ENCODE peak calls at places on chromosomes 16 and 17, in eight cellular contexts. One of them, this sample, is unnamed.

GRCh38 chr17:29004081-29004692 is 1.6 kb downstream of the SEZ6 start:
- DNase-seq in vagina: no peak
- DNase-seq in tibial nerve: no peak
- DNase-seq in lower leg skin: no peak
- DNase-seq in IMR-90: peak
- DNase-seq in gastrocnemius medialis: no peak
- DNase-seq in sigmoid colon: no peak
- DNase-seq in H54: no peak
- DNase-seq in this sample: no peak

GRCh38 chr16:87206646-87207451 is 110.3 kb downstream of the C16orf95 start:
- DNase-seq in vagina: no peak
- DNase-seq in tibial nerve: no peak
- DNase-seq in lower leg skin: peak
- DNase-seq in IMR-90: peak
- DNase-seq in gastrocnemius medialis: no peak
- DNase-seq in sigmoid colon: no peak
- DNase-seq in H54: no peak
- DNase-seq in this sample: no peak

GRCh38 chr16:35754391-35755369 is 2295.3 kb downstream of the TP53TG3F start:
- DNase-seq in vagina: peak
- DNase-seq in tibial nerve: no peak
- DNase-seq in lower leg skin: peak
- DNase-seq in IMR-90: no peak
- DNase-seq in gastrocnemius medialis: no peak
- DNase-seq in sigmoid colon: no peak
- DNase-seq in H54: no peak
- DNase-seq in this sample: no peak

GRCh38 chr17:39380144-39380543 is 21.3 kb downstream of the FBXL20 start:
- DNase-seq in vagina: no peak
- DNase-seq in tibial nerve: no peak
- DNase-seq in lower leg skin: no peak
- DNase-seq in IMR-90: no peak
- DNase-seq in gastrocnemius medialis: no peak
- DNase-seq in sigmoid colon: no peak
- DNase-seq in H54: no peak
- DNase-seq in this sample: no peak

GRCh38 chr17:57939797-57940196 is 15.4 kb downstream of the CUEDC1 start:
- DNase-seq in vagina: no peak
- DNase-seq in tibial nerve: no peak
- DNase-seq in lower leg skin: no peak
- DNase-seq in IMR-90: no peak
- DNase-seq in gastrocnemius medialis: no peak
- DNase-seq in sigmoid colon: no peak
- DNase-seq in H54: no peak
- DNase-seq in this sample: no peak

GRCh38 chr17:3542410-3543088 is 15.1 kb downstream of the TRPV3 start:
- DNase-seq in vagina: peak
- DNase-seq in tibial nerve: no peak
- DNase-seq in lower leg skin: no peak
- DNase-seq in IMR-90: no peak
- DNase-seq in gastrocnemius medialis: no peak
- DNase-seq in sigmoid colon: no peak
- DNase-seq in H54: no peak
- DNase-seq in this sample: no peak

GRCh38 chr17:77769215-77769614 is 189.3 kb upstream of the TNRC6C start:
- DNase-seq in vagina: no peak
- DNase-seq in tibial nerve: no peak
- DNase-seq in lower leg skin: no peak
- DNase-seq in IMR-90: peak
- DNase-seq in gastrocnemius medialis: no peak
- DNase-seq in sigmoid colon: no peak
- DNase-seq in H54: no peak
- DNase-seq in this sample: no peak

GRCh38 chr16:56606071-56606687 is 2.2 kb upstream of the MT2A start:
- DNase-seq in vagina: no peak
- DNase-seq in tibial nerve: peak
- DNase-seq in lower leg skin: no peak
- DNase-seq in IMR-90: peak
- DNase-seq in gastrocnemius medialis: no peak
- DNase-seq in sigmoid colon: peak
- DNase-seq in H54: peak
- DNase-seq in this sample: peak

GRCh38 chr17:15945493-15946209 is 721 bp downstream of the ADORA2B start:
- DNase-seq in vagina: no peak
- DNase-seq in tibial nerve: no peak
- DNase-seq in lower leg skin: no peak
- DNase-seq in IMR-90: peak
- DNase-seq in gastrocnemius medialis: no peak
- DNase-seq in sigmoid colon: peak
- DNase-seq in H54: no peak
- DNase-seq in this sample: no peak

GRCh38 chr16:57882797-57883196 is 80.5 kb upstream of the KIFC3 start:
- DNase-seq in vagina: no peak
- DNase-seq in tibial nerve: no peak
- DNase-seq in lower leg skin: no peak
- DNase-seq in IMR-90: peak
- DNase-seq in gastrocnemius medialis: no peak
- DNase-seq in sigmoid colon: no peak
- DNase-seq in H54: no peak
- DNase-seq in this sample: no peak

GRCh38 chr16:53372942-53373871 is 61.1 kb upstream of the RBL2 start:
- DNase-seq in vagina: no peak
- DNase-seq in tibial nerve: no peak
- DNase-seq in lower leg skin: no peak
- DNase-seq in IMR-90: no peak
- DNase-seq in gastrocnemius medialis: no peak
- DNase-seq in sigmoid colon: no peak
- DNase-seq in H54: no peak
- DNase-seq in this sample: no peak

GRCh38 chr16:23642246-23642774 is 1.0 kb downstream of the DCTN5 start:
- DNase-seq in vagina: no peak
- DNase-seq in tibial nerve: no peak
- DNase-seq in lower leg skin: no peak
- DNase-seq in IMR-90: no peak
- DNase-seq in gastrocnemius medialis: no peak
- DNase-seq in sigmoid colon: no peak
- DNase-seq in H54: no peak
- DNase-seq in this sample: no peak

GRCh38 chr17:48960834-48961515 is 7.4 kb downstream of the GIP start:
- DNase-seq in vagina: no peak
- DNase-seq in tibial nerve: no peak
- DNase-seq in lower leg skin: no peak
- DNase-seq in IMR-90: no peak
- DNase-seq in gastrocnemius medialis: no peak
- DNase-seq in sigmoid colon: no peak
- DNase-seq in H54: no peak
- DNase-seq in this sample: no peak

GRCh38 chr17:82732118-82732743 is 3.2 kb upstream of the FN3K start:
- DNase-seq in vagina: no peak
- DNase-seq in tibial nerve: no peak
- DNase-seq in lower leg skin: no peak
- DNase-seq in IMR-90: no peak
- DNase-seq in gastrocnemius medialis: no peak
- DNase-seq in sigmoid colon: no peak
- DNase-seq in H54: no peak
- DNase-seq in this sample: no peak

GRCh38 chr17:82729479-82730260 is 5.7 kb upstream of the FN3K start:
- DNase-seq in vagina: no peak
- DNase-seq in tibial nerve: no peak
- DNase-seq in lower leg skin: no peak
- DNase-seq in IMR-90: no peak
- DNase-seq in gastrocnemius medialis: no peak
- DNase-seq in sigmoid colon: no peak
- DNase-seq in H54: no peak
- DNase-seq in this sample: no peak

GRCh38 chr17:82737981-82738877 is 2.8 kb downstream of the FN3K start:
- DNase-seq in vagina: no peak
- DNase-seq in tibial nerve: no peak
- DNase-seq in lower leg skin: no peak
- DNase-seq in IMR-90: peak
- DNase-seq in gastrocnemius medialis: no peak
- DNase-seq in sigmoid colon: no peak
- DNase-seq in H54: no peak
- DNase-seq in this sample: peak

GRCh38 chr17:82736511-82737185 is 1.2 kb downstream of the FN3K start:
- DNase-seq in vagina: no peak
- DNase-seq in tibial nerve: no peak
- DNase-seq in lower leg skin: no peak
- DNase-seq in IMR-90: no peak
- DNase-seq in gastrocnemius medialis: no peak
- DNase-seq in sigmoid colon: no peak
- DNase-seq in H54: no peak
- DNase-seq in this sample: no peak

DNA sequence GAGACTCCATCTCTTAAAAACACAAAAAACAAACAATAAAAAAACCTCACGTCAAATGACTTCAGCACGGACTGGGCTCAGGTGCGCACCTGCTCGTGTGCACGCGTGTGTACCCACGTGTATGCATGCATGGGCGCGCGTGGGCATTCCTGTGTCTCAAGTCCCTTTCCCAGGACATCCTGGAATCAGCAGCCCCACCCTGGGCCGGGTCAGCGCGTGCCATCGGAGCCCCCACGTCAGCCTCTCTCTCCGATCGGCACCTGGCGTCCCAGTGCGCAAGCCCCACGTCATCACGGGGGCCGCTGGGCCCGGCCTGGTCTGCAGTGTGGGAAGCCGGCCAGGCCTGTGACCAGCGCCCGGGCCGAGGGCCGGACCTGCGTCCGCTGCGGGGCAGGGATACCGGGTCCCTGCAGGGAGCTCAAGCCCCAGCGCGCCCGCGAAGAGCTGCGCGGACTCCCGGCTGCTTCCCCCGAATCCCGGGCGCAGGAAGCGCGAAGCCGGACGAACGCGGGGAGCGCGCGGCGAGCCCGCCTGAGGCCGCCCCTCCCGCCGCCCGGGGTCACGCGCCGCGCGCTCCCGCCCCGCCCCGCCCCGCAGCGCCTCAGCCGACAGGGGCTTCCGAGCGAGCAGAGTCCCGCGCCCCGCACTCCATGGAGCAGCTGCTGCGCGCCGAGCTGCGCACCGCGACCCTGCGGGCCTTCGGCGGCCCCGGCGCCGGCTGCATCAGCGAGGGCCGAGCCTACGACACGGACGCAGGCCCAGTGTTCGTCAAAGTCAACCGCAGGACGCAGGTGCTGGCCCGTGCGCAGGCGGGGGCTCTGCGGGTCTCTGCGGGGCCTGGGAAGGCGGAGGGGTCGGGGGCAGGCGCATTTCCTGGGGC is at the start of gene FN3K:
- DNase-seq in vagina: no peak
- DNase-seq in tibial nerve: peak
- DNase-seq in lower leg skin: no peak
- DNase-seq in IMR-90: peak
- DNase-seq in gastrocnemius medialis: peak
- DNase-seq in sigmoid colon: peak
- DNase-seq in H54: no peak
- DNase-seq in this sample: peak
- TF ChIP-seq POLR2A in vagina: no peak
- TF ChIP-seq POLR2A in tibial nerve: peak
- TF ChIP-seq POLR2A in lower leg skin: no peak
- TF ChIP-seq POLR2A in IMR-90: peak
- TF ChIP-seq POLR2A in gastrocnemius medialis: peak
- TF ChIP-seq POLR2A in sigmoid colon: no peak
- TF ChIP-seq POLR2A in H54: peak
- TF ChIP-seq POLR2A in this sample: peak

GRCh38 chr17:81033535-81034167 is 1.3 kb upstream of the BAIAP2 start:
- DNase-seq in vagina: no peak
- DNase-seq in tibial nerve: no peak
- DNase-seq in lower leg skin: no peak
- DNase-seq in IMR-90: no peak
- DNase-seq in gastrocnemius medialis: no peak
- DNase-seq in sigmoid colon: no peak
- DNase-seq in H54: no peak
- DNase-seq in this sample: no peak

GRCh38 chr17:81035389-81036127 is 607 bp downstream of the BAIAP2 start:
- DNase-seq in vagina: no peak
- DNase-seq in tibial nerve: no peak
- DNase-seq in lower leg skin: no peak
- DNase-seq in IMR-90: no peak
- DNase-seq in gastrocnemius medialis: no peak
- DNase-seq in sigmoid colon: no peak
- DNase-seq in H54: no peak
- DNase-seq in this sample: no peak

GRCh38 chr17:81036128-81036891 is 1.4 kb downstream of the BAIAP2 start:
- DNase-seq in vagina: no peak
- DNase-seq in tibial nerve: no peak
- DNase-seq in lower leg skin: no peak
- DNase-seq in IMR-90: no peak
- DNase-seq in gastrocnemius medialis: no peak
- DNase-seq in sigmoid colon: no peak
- DNase-seq in H54: no peak
- DNase-seq in this sample: no peak

GRCh38 chr17:81034168-81034777 is 678 bp upstream of the BAIAP2 start:
- DNase-seq in vagina: no peak
- DNase-seq in tibial nerve: no peak
- DNase-seq in lower leg skin: no peak
- DNase-seq in IMR-90: no peak
- DNase-seq in gastrocnemius medialis: no peak
- DNase-seq in sigmoid colon: no peak
- DNase-seq in H54: peak
- DNase-seq in this sample: no peak

GRCh38 chr17:81034779-81035388 is at the start of gene BAIAP2:
- DNase-seq in vagina: no peak
- DNase-seq in tibial nerve: peak
- DNase-seq in lower leg skin: peak
- DNase-seq in IMR-90: peak
- DNase-seq in gastrocnemius medialis: peak
- DNase-seq in sigmoid colon: peak
- DNase-seq in H54: peak
- DNase-seq in this sample: peak
- TF ChIP-seq POLR2A in vagina: no peak
- TF ChIP-seq POLR2A in tibial nerve: peak
- TF ChIP-seq POLR2A in lower leg skin: no peak
- TF ChIP-seq POLR2A in IMR-90: peak
- TF ChIP-seq POLR2A in gastrocnemius medialis: peak
- TF ChIP-seq POLR2A in sigmoid colon: peak
- TF ChIP-seq POLR2A in H54: peak
- TF ChIP-seq POLR2A in this sample: peak

GRCh38 chr17:42797067-42798007 is 1.2 kb downstream of the COA3 start:
- DNase-seq in vagina: no peak
- DNase-seq in tibial nerve: no peak
- DNase-seq in lower leg skin: no peak
- DNase-seq in IMR-90: no peak
- DNase-seq in gastrocnemius medialis: no peak
- DNase-seq in sigmoid colon: no peak
- DNase-seq in H54: no peak
- DNase-seq in this sample: no peak
- TF ChIP-seq POLR2A in vagina: no peak
- TF ChIP-seq POLR2A in tibial nerve: no peak
- TF ChIP-seq POLR2A in lower leg skin: no peak
- TF ChIP-seq POLR2A in IMR-90: peak
- TF ChIP-seq POLR2A in gastrocnemius medialis: no peak
- TF ChIP-seq POLR2A in sigmoid colon: no peak
- TF ChIP-seq POLR2A in H54: no peak
- TF ChIP-seq POLR2A in this sample: no peak

DNA sequence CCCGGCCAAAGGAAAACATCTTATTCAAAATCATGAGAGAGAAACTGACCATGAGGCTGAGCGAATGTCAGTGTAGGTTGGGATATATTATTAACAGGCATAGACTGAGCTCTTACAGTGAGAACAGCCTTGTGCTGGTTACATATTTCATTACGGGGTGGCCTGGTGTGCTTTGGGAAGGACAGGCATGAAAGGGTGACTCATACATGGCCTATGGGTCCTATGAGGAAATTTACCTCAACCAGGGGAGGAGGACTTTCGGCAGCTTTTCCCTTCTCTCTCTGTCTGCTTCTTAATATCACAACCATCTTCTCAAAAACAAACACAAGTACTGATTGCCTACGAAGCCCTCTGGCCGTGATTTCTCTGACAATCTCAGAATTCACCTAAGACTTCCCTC is 579.1 kb downstream of the CDH13 start:
- DNase-seq in vagina: no peak
- DNase-seq in tibial nerve: no peak
- DNase-seq in lower leg skin: no peak
- DNase-seq in IMR-90: no peak
- DNase-seq in gastrocnemius medialis: no peak
- DNase-seq in sigmoid colon: no peak
- DNase-seq in H54: no peak
- DNase-seq in this sample: no peak
- TF ChIP-seq POLR2A in vagina: no peak
- TF ChIP-seq POLR2A in tibial nerve: no peak
- TF ChIP-seq POLR2A in lower leg skin: no peak
- TF ChIP-seq POLR2A in IMR-90: no peak
- TF ChIP-seq POLR2A in gastrocnemius medialis: no peak
- TF ChIP-seq POLR2A in sigmoid colon: no peak
- TF ChIP-seq POLR2A in H54: no peak
- TF ChIP-seq POLR2A in this sample: no peak